ENCODE peak calls at places on chromosomes 1 and 21, in ten cellular contexts. G is adrenal gland; K is SJSA1; J is mesothelial cell of epicardium; F is activated T-helper 1 cell treated with Interleukin-2 at 50 U/mL for 16 hours; T is H7; A is T follicular helper cell; C is NCI-H69; W is head of caudate nucleus; Q is stimulated activated CD4-positive, alpha-beta T cell treated with anti-CD3 and anti-CD28 coated beads, TNF-alpha, amount 100 ng/mL, for 4 hours. E is an unnamed sample.

GRCh38 chr1:12658531-12659453 is 14.9 kb downstream of the AADACL4 start:
- DNase-seq in G (peak; percentile 83), F (peak; percentile 53), J (peak; percentile 51), Q (peak; percentile 33), K (peak; percentile 79), C (peak; percentile 80), T (peak; percentile 93), W (peak; percentile 85), A (peak; percentile 57), E (peak; percentile 66)

GRCh38 chr1:228695015-228695955 is 40.0 kb upstream of the RHOU start:
- DNase-seq in J (no peak), W (no peak), F (no peak), C (no peak), G (no peak), A (no peak), Q (no peak), T (no peak), K (no peak), E (no peak)

GRCh38 chr21:14466715-14467114 is 79.4 kb downstream of the SAMSN1 start:
- DNase-seq in C (no peak), F (no peak), J (no peak), K (no peak), W (no peak), G (no peak), A (no peak), T (no peak), Q (no peak), E (no peak)

GRCh38 chr1:3676581-3677410 is 24.5 kb downstream of the TP73 start:
- DNase-seq in F (no peak), G (no peak), C (no peak), W (no peak), A (no peak), K (no peak), Q (no peak), T (no peak), J (no peak), E (no peak)

GRCh38 chr1:169132512-169133227 is 26.2 kb downstream of the ATP1B1 start:
- DNase-seq in F (no peak), W (no peak), G (no peak), T (no peak), A (no peak), C (no peak), K (no peak), J (no peak), Q (no peak), E (no peak)

GRCh38 chr1:161131721-161132409 is 602 bp downstream of the DEDD start:
- DNase-seq in C (peak; percentile 43), W (peak; percentile 37), A (no peak), K (no peak), Q (no peak), G (no peak), F (no peak), T (no peak), J (no peak), E (no peak)

GRCh38 chr1:182784556-182785171 is 4.9 kb upstream of the NPL start:
- DNase-seq in K (no peak), G (no peak), T (no peak), Q (no peak), F (no peak), J (no peak), A (no peak), C (peak; percentile 86), W (peak; percentile 68), E (peak; percentile 33)

GRCh38 chr1:97340951-97341350 is 579.9 kb downstream of the DPYD start:
- DNase-seq in Q (no peak), T (no peak), W (no peak), A (no peak), J (no peak), F (no peak), C (no peak), G (no peak), K (no peak), E (peak; percentile 51)

GRCh38 chr1:66360285-66360724 is 173.6 kb upstream of the SGIP1 start:
- DNase-seq in J (no peak), G (no peak), Q (no peak), A (no peak), K (no peak), W (no peak), T (no peak), C (peak; percentile 47), F (no peak), E (no peak)

GRCh38 chr1:164695956-164696665 is 137.1 kb downstream of the PBX1 start:
- DNase-seq in K (no peak), J (no peak), F (no peak), Q (no peak), W (no peak), T (no peak), A (no peak), G (no peak), C (no peak), E (no peak)

GRCh38 chr1:26094076-26094669 is 17.5 kb upstream of the PDIK1L start:
- DNase-seq in C (peak; percentile 28), G (no peak), T (peak; percentile 36), K (no peak), A (no peak), W (no peak), Q (no peak), J (no peak), F (no peak), E (no peak)

GRCh38 chr1:62144238-62144831 is 50.3 kb upstream of the L1TD1 start:
- DNase-seq in A (no peak), C (peak; percentile 37), F (no peak), T (peak; percentile 63), W (peak; percentile 77), Q (no peak), G (peak; percentile 45), K (no peak), J (no peak), E (peak; percentile 71)

GRCh38 chr1:211783897-211784296 is 46.7 kb downstream of the LPGAT1 start:
- DNase-seq in F (no peak), Q (no peak), W (no peak), J (no peak), C (peak; percentile 24), A (no peak), T (no peak), G (no peak), K (no peak), E (no peak)

GRCh38 chr1:18182518-18183160 is 75.0 kb downstream of the IGSF21 start:
- DNase-seq in W (peak; percentile 13), T (no peak), G (peak; percentile 71), K (no peak), Q (no peak), J (no peak), F (no peak), C (peak; percentile 62), A (no peak), E (peak; percentile 6)

GRCh38 chr1:85343612-85344255 is 67.3 kb upstream of the BCL10 start:
- DNase-seq in A (no peak), Q (no peak), F (no peak), K (no peak), C (no peak), J (no peak), G (no peak), W (no peak), T (no peak), E (no peak)

GRCh38 chr1:241702436-241702835 is 50.4 kb downstream of the WDR64 start:
- DNase-seq in K (no peak), C (no peak), A (no peak), W (no peak), F (no peak), T (no peak), J (no peak), G (peak; percentile 51), Q (no peak), E (no peak)

GRCh38 chr1:189275786-189276185 is 1201.9 kb downstream of the BRINP3 start:
- DNase-seq in J (no peak), A (no peak), T (no peak), C (no peak), W (no peak), F (no peak), G (no peak), K (no peak), Q (no peak), E (no peak)

GRCh38 chr1:195141294-195141693 is 1466.9 kb downstream of the KCNT2 start:
- DNase-seq in K (no peak), W (no peak), Q (no peak), A (no peak), J (no peak), G (no peak), F (no peak), C (no peak), T (no peak), E (no peak)

GRCh38 chr1:26083246-26083645 is 15.8 kb upstream of the TRIM63 start:
- DNase-seq in K (no peak), F (no peak), Q (no peak), T (no peak), C (no peak), G (peak; percentile 28), A (no peak), J (no peak), W (no peak), E (peak; percentile 56)

GRCh38 chr1:224427346-224427745 is 7.3 kb downstream of the WDR26 start:
- DNase-seq in T (no peak), W (no peak), G (no peak), C (no peak), J (no peak), Q (no peak), K (peak; percentile 61), A (no peak), F (no peak), E (peak; percentile 69)